ENCODE peak calls at places on chromosomes 4 and X, in seven cellular contexts. G is B cell, M is fibroblast of lung, J is HCT116, Z is transverse colon, P is GM10248, R is BJ. T is an unnamed sample.

GRCh38 chr4:127732623-127733199 is 2.5 kb downstream of the SLC25A31 start:
- DNase-seq in Z (no peak), M (peak), G (peak), P (peak), J (peak), R (no peak), T (no peak)

GRCh38 chr4:137705171-137705783 is 173.0 kb upstream of the PCDH18 start:
- DNase-seq in G (no peak), R (peak), M (peak), Z (no peak), P (no peak), J (no peak), T (no peak)

GRCh38 chr4:5843573-5844239 is 49.2 kb downstream of the CRMP1 start:
- DNase-seq in R (no peak), G (no peak), Z (no peak), M (no peak), P (no peak), J (no peak), T (no peak)

GRCh38 chr4:20364969-20365368 is 113.3 kb downstream of the SLIT2 start:
- DNase-seq in M (no peak), J (no peak), Z (no peak), R (no peak), P (no peak), G (no peak), T (no peak)

GRCh38 chrX:66489339-66489738 is 149.5 kb downstream of the EDA2R start:
- DNase-seq in R (no peak), Z (no peak), G (no peak), M (no peak), J (no peak), P (no peak), T (no peak)

GRCh38 chr4:163251204-163251603 is 81.2 kb downstream of the NPY1R start:
- DNase-seq in J (peak), G (no peak), P (no peak), R (no peak), M (no peak), Z (no peak), T (no peak)

GRCh38 chr4:184168406-184169019 is 49.2 kb downstream of the ENPP6 start:
- DNase-seq in R (no peak), P (peak), M (peak), J (peak), Z (peak), G (peak), T (peak)

GRCh38 chr4:94882756-94883155 is 125.0 kb downstream of the BMPR1B start:
- DNase-seq in G (no peak), J (no peak), M (no peak), P (no peak), Z (no peak), R (no peak), T (no peak)

GRCh38 chr4:47837582-47838294 is at the start of gene CORIN:
- DNase-seq in R (no peak), P (peak), M (no peak), Z (peak), J (no peak), G (peak), T (no peak)

GRCh38 chr4:77148081-77148480 is 8.9 kb upstream of the CCNG2 start:
- DNase-seq in R (no peak), P (no peak), Z (no peak), G (no peak), J (no peak), M (peak), T (no peak)

GRCh38 chr4:53804719-53805118 is 213.4 kb upstream of the LNX1 start:
- DNase-seq in M (no peak), R (no peak), P (peak), J (peak), G (peak), Z (peak), T (no peak)

GRCh38 chrX:103063918-103064434 is at the start of gene BEX1:
- DNase-seq in R (no peak), J (no peak), Z (peak), P (no peak), G (no peak), M (peak), T (no peak)

GRCh38 chrX:15888062-15888461 is 33.4 kb upstream of the AP1S2 start:
- DNase-seq in M (no peak), R (no peak), J (no peak), Z (no peak), G (no peak), P (no peak), T (no peak)

GRCh38 chr4:181166742-181167399 is 1076.3 kb upstream of the TENM3 start:
- DNase-seq in J (no peak), M (no peak), Z (no peak), R (no peak), P (no peak), G (no peak), T (no peak)

GRCh38 chrX:120244735-120245498 is 5.7 kb upstream of the ZBTB33 start:
- DNase-seq in G (peak), J (peak), P (peak), M (peak), R (no peak), Z (peak), T (no peak)

GRCh38 chr4:7598939-7599790 is 164.4 kb upstream of the PSAPL1 start:
- DNase-seq in R (no peak), P (no peak), M (no peak), Z (no peak), G (no peak), J (no peak), T (no peak)

GRCh38 chr4:150217192-150217591 is 138.9 kb downstream of the DCLK2 start:
- DNase-seq in J (no peak), M (peak), G (no peak), P (no peak), Z (no peak), R (no peak), T (no peak)

GRCh38 chrX:31702208-31702607 is 630.4 kb upstream of the FTHL17 start:
- DNase-seq in Z (no peak), R (no peak), P (no peak), M (no peak), G (no peak), J (no peak), T (no peak)

GRCh38 chrX:38879631-38880220 is 78.5 kb downstream of the MID1IP1 start:
- DNase-seq in M (no peak), P (peak), Z (peak), R (no peak), G (peak), J (no peak), T (no peak)

GRCh38 chrX:151912221-151912620 is 468 bp upstream of the MAGEA4 start:
- DNase-seq in J (no peak), P (no peak), R (no peak), M (no peak), G (no peak), Z (no peak), T (no peak)

GRCh38 chr4:87266986-87267385 is 46.6 kb upstream of the KLHL8 start:
- DNase-seq in Z (no peak), R (no peak), G (no peak), P (no peak), M (no peak), J (no peak), T (no peak)

DNA sequence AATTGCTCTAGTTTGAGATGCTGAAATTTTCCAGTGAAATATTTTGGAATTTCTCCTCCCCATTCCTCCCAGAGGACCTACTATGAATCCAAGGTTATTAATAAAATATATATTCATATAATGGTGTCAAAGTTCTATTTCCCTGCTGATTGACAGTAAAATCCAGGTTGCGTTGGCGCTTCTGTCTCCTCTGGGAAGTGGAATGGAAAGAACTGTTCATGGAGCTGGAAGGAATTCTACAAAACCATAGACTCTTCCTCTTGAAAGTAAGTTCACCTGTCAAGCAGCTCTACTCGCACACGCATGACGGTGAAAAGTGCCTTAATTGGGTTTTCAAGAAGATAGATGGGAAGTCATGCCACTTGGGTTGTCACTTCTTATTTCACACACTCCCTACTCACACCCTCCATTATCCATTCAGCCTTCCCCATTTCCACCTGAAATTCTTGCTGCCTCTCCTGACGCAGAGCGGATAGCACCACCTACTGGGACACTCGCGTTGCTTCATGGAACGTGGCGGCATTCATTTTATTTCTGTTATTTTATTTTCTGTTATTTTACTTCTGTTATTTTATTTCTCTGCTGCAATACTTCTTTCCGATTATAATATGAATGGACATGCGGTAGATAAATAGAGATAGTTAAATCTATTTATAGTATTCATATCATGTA is 351.5 kb downstream of the NLGN4X start:
- DNase-seq in Z (peak), G (no peak), R (no peak), M (no peak), J (no peak), P (no peak), T (no peak)
- TF ChIP-seq CTCF in Z (peak), G (no peak), R (peak), M (no peak), J (no peak), P (peak), T (no peak)

DNA sequence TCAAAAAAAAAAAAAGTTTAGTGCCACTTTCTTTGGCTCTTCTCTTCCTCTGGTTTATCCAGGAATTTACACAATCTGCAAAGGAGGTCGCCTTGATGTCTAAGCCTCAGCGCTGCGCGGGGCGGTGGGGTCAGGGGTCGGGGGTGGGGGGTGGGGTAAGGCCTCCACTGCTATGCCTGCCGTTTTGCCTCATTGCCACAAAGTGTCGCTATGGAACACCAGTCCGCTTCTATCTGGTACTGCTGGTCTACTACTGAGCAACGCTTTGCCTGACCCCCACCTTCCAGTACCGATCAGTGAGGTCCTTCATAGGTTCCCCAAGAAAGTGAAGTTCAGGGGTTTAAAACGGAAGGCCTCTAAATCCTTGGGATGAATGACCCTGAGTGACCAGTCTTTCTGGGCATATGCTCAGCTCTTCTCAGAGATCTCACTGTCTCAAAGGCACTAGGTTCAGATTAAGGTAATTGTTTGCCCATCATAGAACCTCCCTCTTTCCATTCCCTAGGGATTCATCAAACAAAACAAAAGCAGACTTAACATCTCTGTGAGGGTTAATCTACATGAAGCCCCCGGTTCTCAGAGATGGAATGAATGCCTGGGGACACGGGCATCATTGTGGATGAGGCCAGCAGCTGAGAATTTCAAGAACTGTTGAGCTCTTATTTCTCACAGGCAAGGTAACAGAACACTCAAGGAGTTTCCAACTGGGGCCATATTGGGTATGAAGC is 16.9 kb upstream of the TSR2 start:
- DNase-seq in R (no peak), M (no peak), P (peak), G (no peak), Z (no peak), J (no peak), T (no peak)
- TF ChIP-seq CTCF in R (peak), M (no peak), P (no peak), G (no peak), Z (no peak), J (no peak), T (no peak)

GRCh38 chrX:124594017-124594651 is 247.8 kb downstream of the SH2D1A start:
- DNase-seq in G (no peak), J (no peak), P (no peak), R (no peak), Z (no peak), M (no peak), T (no peak)

DNA sequence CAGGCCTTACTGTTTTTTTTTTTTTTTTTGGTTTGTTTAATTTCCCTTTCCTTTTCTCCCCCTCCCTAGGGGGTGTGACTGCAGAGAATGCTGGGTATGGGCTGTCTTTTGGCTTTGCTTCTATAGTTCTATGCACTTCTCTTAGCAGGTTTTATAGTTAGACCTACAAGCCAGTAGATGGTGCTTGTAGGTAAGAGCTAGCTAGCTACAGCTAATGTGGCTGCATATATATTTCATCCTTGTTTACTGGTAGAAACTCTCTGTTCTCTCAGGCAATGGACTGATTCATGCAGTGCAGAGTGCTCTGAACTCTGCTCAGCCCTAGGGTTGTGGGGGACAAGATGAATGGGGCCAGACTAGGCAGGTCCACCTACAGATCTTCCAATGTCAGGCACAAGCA is 246.4 kb downstream of the SH2D1A start:
- DNase-seq in J (no peak), Z (no peak), M (no peak), P (no peak), R (no peak), G (no peak), T (no peak)
- TF ChIP-seq CTCF in J (no peak), Z (no peak), M (no peak), P (no peak), R (no peak), G (no peak), T (no peak)

DNA sequence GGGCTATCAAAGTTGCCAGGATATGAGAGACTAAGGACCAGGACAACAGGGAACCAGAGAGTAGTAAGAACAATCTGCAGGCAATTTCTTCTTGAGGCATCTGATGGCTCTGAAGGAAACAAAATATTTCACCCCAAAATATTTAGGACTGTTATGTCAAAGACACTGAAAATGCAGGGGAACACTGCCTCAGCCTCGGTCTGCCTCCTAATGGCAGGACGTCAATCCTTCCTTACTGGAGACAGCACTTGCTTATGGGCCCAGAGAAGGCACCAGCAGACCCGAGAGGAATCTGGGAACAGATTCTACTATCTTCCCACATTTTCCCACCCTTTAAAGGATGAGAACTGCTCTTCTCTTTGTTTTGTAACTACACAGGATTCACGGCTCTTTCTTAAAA is 23.3 kb downstream of the RNF150 start:
- DNase-seq in Z (no peak), G (no peak), M (no peak), P (no peak), R (no peak), J (no peak), T (no peak)
- TF ChIP-seq CTCF in Z (no peak), G (no peak), M (no peak), P (no peak), R (no peak), J (no peak), T (no peak)

DNA sequence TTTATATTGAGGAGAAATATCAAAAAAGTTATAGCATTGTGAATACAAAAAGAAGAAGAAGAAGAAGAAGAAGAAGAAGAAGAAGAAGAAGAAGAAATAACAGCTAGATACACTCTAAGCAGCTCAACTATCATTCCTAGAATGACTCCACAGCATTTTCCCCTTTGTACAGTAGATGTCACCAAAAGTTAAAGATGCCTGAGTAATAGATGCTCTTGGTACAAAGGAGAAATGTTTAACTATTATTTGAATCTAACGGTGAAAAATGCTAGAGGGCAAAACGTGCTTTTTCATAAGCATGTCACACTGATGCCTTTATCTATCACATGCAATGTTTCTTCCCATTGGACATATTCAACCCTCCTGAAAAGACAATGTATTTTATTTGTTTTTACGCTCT is 178.4 kb upstream of the GPRIN3 start:
- DNase-seq in R (no peak), Z (no peak), P (no peak), M (peak), G (no peak), J (no peak), T (no peak)
- TF ChIP-seq CTCF in R (peak), Z (no peak), P (peak), M (peak), G (no peak), J (no peak), T (no peak)

DNA sequence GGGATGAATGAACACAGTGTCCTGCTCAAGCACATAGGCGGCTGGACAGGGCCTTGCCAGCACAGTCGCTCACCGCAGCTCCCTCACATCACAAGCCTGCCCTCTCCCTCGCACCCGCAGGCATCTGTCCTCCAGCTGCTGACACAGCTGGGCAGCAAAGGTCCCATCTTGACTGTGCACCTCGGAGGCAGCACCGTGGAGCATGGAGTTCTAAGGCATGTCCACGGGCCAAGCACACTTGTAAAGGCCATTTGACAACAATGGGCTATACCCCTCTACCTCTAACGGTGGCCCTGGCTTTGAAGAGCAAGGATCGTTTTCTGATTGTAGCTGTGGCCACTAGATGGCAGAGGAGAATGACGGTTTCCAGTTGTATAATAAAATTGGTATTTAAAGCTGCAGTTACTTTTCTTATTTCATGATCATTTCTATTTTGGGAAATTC is 53.8 kb downstream of the APLN start:
- DNase-seq in G (no peak), J (no peak), P (no peak), Z (no peak), R (no peak), M (peak), T (no peak)
- TF ChIP-seq CTCF in G (peak), J (peak), P (peak), Z (peak), R (peak), M (peak), T (no peak)

GRCh38 chrX:11996810-11997209 is 141.5 kb upstream of the FRMPD4 start:
- DNase-seq in G (no peak), J (no peak), P (no peak), Z (no peak), R (no peak), M (no peak), T (no peak)

GRCh38 chrX:12002876-12003275 is 135.4 kb upstream of the FRMPD4 start:
- DNase-seq in J (no peak), G (no peak), P (no peak), Z (no peak), R (no peak), M (no peak), T (no peak)

GRCh38 chrX:11998944-11999343 is 139.3 kb upstream of the FRMPD4 start:
- DNase-seq in R (no peak), M (no peak), G (no peak), P (no peak), J (no peak), Z (no peak), T (no peak)
- TF ChIP-seq CTCF in R (no peak), M (no peak), G (no peak), P (no peak), J (no peak), Z (no peak), T (no peak)

DNA sequence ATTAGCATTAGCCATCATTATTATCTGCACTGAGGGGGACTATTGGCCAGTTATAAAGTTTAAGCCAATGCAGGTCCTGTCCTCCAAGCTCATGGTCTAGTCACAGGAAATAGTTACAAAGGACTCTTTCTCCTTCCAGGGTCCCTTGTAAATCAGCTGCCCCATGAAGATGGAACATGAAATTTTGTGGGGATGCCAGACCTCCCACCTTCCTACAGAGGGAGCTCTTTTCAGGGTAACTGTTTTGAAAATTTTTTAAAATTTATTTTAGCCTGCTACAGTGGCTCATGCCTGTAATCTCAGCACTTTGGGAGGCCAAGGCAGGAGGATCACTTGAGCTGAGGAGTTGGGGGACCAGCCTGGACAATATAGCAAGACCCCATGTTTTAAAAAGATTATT is 124.4 kb upstream of the SLC34A2 start:
- DNase-seq in G (no peak), R (no peak), J (no peak), Z (no peak), M (no peak), P (no peak), T (no peak)
- TF ChIP-seq CTCF in G (no peak), R (peak), J (peak), Z (peak), M (peak), P (no peak), T (no peak)

GRCh38 chr4:23924556-23924955 is 34.7 kb upstream of the PPARGC1A start:
- DNase-seq in G (no peak), R (no peak), P (no peak), J (no peak), M (no peak), Z (no peak), T (no peak)

GRCh38 chr4:23921993-23922392 is 32.1 kb upstream of the PPARGC1A start:
- DNase-seq in G (no peak), Z (no peak), P (no peak), M (no peak), J (no peak), R (no peak), T (no peak)

GRCh38 chr4:23922535-23923115 is 32.8 kb upstream of the PPARGC1A start:
- DNase-seq in Z (no peak), M (no peak), J (no peak), G (no peak), R (no peak), P (no peak), T (no peak)

GRCh38 chr4:23923141-23923540 is 33.3 kb upstream of the PPARGC1A start:
- DNase-seq in M (no peak), R (no peak), Z (no peak), P (no peak), G (no peak), J (no peak), T (no peak)

DNA sequence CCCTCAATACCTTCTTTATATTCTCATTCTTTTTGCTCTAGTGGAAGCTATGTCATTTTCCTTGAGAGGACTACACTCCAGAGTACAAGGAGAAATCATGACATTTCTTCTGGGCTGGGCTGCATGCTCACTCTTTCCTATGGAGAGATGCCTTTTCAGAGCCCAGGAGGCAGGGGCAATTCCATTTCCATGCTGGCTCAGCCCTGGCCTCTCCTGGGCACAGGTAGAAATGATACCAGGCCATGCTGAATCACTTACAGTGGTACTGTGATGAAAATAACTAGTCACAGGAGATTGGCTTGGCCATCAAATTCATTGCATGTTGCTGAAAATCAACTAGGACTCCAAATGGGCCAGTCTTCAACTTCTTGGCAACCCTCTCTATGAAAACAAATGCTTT is 34.0 kb upstream of the PPARGC1A start:
- DNase-seq in Z (no peak), M (no peak), J (no peak), G (no peak), R (no peak), P (no peak), T (no peak)
- TF ChIP-seq CTCF in Z (no peak), M (no peak), J (no peak), G (no peak), R (no peak), P (no peak), T (no peak)